ENCODE peak calls at places on chromosomes 1 and 21, in four cellular contexts. Q is neural progenitor cell, K is fibroblast of lung, B is astrocyte. J is an unnamed sample.

GRCh38 chr21:22174746-22175145 is 1176.5 kb downstream of the NCAM2 start:
- DNase-seq in Q (no peak), K (no peak), B (no peak), J (no peak)

GRCh38 chr1:156281281-156282142 is 1.1 kb downstream of the SMG5 start:
- DNase-seq in Q (peak; percentile 30), K (peak; percentile 31), B (peak; percentile 34), J (peak; percentile 91)

GRCh38 chr1:213820362-213821149 is 167.2 kb upstream of the PROX1 start:
- DNase-seq in Q (no peak), K (no peak), B (no peak), J (no peak)

GRCh38 chr1:175208773-175209492 is 16.4 kb upstream of the KIAA0040 start:
- DNase-seq in Q (no peak), K (no peak), B (no peak), J (no peak)

GRCh38 chr1:6408023-6408422 is 11.7 kb downstream of the HES2 start:
- DNase-seq in Q (no peak), K (no peak), B (no peak), J (no peak)

GRCh38 chr1:8374356-8374755 is 56.4 kb downstream of the SLC45A1 start:
- DNase-seq in Q (no peak), K (peak; percentile 45), B (no peak), J (no peak)

GRCh38 chr1:231841616-231842344 is 215.2 kb downstream of the DISC1 start:
- DNase-seq in Q (no peak), K (peak; percentile 75), B (peak; percentile 33), J (peak; percentile 84)

GRCh38 chr1:54499097-54500029 is 48.7 kb upstream of the ACOT11 start:
- DNase-seq in Q (peak; percentile 77), K (peak; percentile 33), B (no peak), J (peak; percentile 78)

GRCh38 chr1:221444346-221444745 is 297.5 kb downstream of the DUSP10 start:
- DNase-seq in Q (no peak), K (peak; percentile 34), B (peak; percentile 25), J (no peak)

GRCh38 chr1:17121881-17122280 is 2.6 kb upstream of the PADI2 start:
- DNase-seq in Q (no peak), K (no peak), B (peak; percentile 25), J (peak; percentile 52)

GRCh38 chr21:15210235-15210678 is 145.5 kb upstream of the NRIP1 start:
- DNase-seq in Q (peak; percentile 13), K (peak; percentile 82), B (no peak), J (peak; percentile 66)

GRCh38 chr21:36981049-36981391 is 14.6 kb upstream of the HLCS start:
- DNase-seq in Q (no peak), K (no peak), B (no peak), J (no peak)

GRCh38 chr1:197917813-197918646 is 858 bp downstream of the LHX9 start:
- DNase-seq in Q (peak; percentile 64), K (no peak), B (no peak), J (peak; percentile 56)

GRCh38 chr1:175174702-175175102 is 17.9 kb downstream of the KIAA0040 start:
- DNase-seq in Q (no peak), K (no peak), B (no peak), J (no peak)

GRCh38 chr1:15180189-15180588 is 26.6 kb downstream of the TMEM51 start:
- DNase-seq in Q (no peak), K (no peak), B (no peak), J (no peak)

GRCh38 chr1:117708323-117709288 is 102.8 kb downstream of the TENT5C start:
- DNase-seq in Q (peak; percentile 56), K (no peak), B (no peak), J (no peak)

GRCh38 chr1:160542303-160542945 is 19.4 kb upstream of the SLAMF6 start:
- DNase-seq in Q (no peak), K (no peak), B (no peak), J (no peak)

GRCh38 chr1:173824315-173825081 is at the start of the genes CENPL and DARS2:
- DNase-seq in Q (peak; percentile 97), K (peak; percentile 99), B (peak; percentile 97), J (peak; percentile 100)

GRCh38 chr1:10594481-10595050 is 119.8 kb downstream of the PEX14 start:
- DNase-seq in Q (no peak), K (no peak), B (no peak), J (no peak)

GRCh38 chr1:47993881-47994625 is 3.1 kb downstream of the TRABD2B start:
- DNase-seq in Q (no peak), K (no peak), B (no peak), J (no peak)

GRCh38 chr1:234743866-234744581 is 134.0 kb upstream of the IRF2BP2 start:
- DNase-seq in Q (peak; percentile 90), K (peak; percentile 26), B (peak; percentile 76), J (peak; percentile 35)

GRCh38 chr1:20555025-20555757 is 2.8 kb downstream of the FAM43B start:
- DNase-seq in Q (no peak), K (no peak), B (peak; percentile 18), J (peak; percentile 70)

GRCh38 chr1:115158181-115158580 is 68.9 kb upstream of the TSPAN2 start:
- DNase-seq in Q (no peak), K (peak; percentile 80), B (peak; percentile 58), J (peak; percentile 93)

GRCh38 chr1:212581034-212581433 is 27.5 kb upstream of the ATF3 start:
- DNase-seq in Q (no peak), K (no peak), B (no peak), J (no peak)

GRCh38 chr1:205375816-205376545 is 19.3 kb upstream of the KLHDC8A start:
- DNase-seq in Q (peak; percentile 79), K (peak; percentile 57), B (no peak), J (peak; percentile 88)

GRCh38 chr1:115450641-115451040 is 112.6 kb upstream of the NGF start:
- DNase-seq in Q (no peak), K (no peak), B (no peak), J (no peak)

GRCh38 chr1:172484252-172484651 is 40.4 kb upstream of the PIGC start:
- DNase-seq in Q (no peak), K (no peak), B (no peak), J (no peak)

GRCh38 chr1:162732566-162733335 is 57.8 kb upstream of the HSD17B7 start:
- DNase-seq in Q (no peak), K (peak; percentile 63), B (no peak), J (no peak)

GRCh38 chr1:89310505-89310904 is 37.8 kb upstream of the GBP5 start:
- DNase-seq in Q (no peak), K (peak; percentile 21), B (no peak), J (peak; percentile 55)

GRCh38 chr1:94668528-94668927 is 127.0 kb upstream of the F3 start:
- DNase-seq in Q (no peak), K (no peak), B (no peak), J (no peak)

GRCh38 chr1:240169188-240169587 is 77.5 kb downstream of the FMN2 start:
- DNase-seq in Q (peak; percentile 13), K (peak; percentile 28), B (no peak), J (peak; percentile 60)

GRCh38 chr1:59971464-59971911 is 44.9 kb upstream of the CYP2J2 start:
- DNase-seq in Q (peak; percentile 82), K (peak; percentile 69), B (no peak), J (peak; percentile 79)

GRCh38 chr1:39898648-39899603 is 2.8 kb downstream of the MYCL start:
- DNase-seq in Q (peak; percentile 94), K (peak; percentile 66), B (peak; percentile 74), J (peak; percentile 27)

GRCh38 chr1:227557962-227558806 is 5.2 kb upstream of the ZNF678 start:
- DNase-seq in Q (no peak), K (no peak), B (no peak), J (no peak)

GRCh38 chr1:227559499-227559898 is 3.9 kb upstream of the ZNF678 start:
- DNase-seq in Q (no peak), K (no peak), B (no peak), J (no peak)

GRCh38 chr1:227559926-227560325 is 3.4 kb upstream of the ZNF678 start:
- DNase-seq in Q (no peak), K (no peak), B (no peak), J (no peak)

GRCh38 chr1:227560393-227560792 is 3.0 kb upstream of the ZNF678 start:
- DNase-seq in Q (no peak), K (no peak), B (no peak), J (no peak)

GRCh38 chr1:227558807-227559186 is 4.6 kb upstream of the ZNF678 start:
- DNase-seq in Q (no peak), K (no peak), B (no peak), J (no peak)
- TF ChIP-seq EZH2 in Q (no peak), K (no peak), B (no peak), J (no peak)

GRCh38 chr1:183070923-183071618 is 47.9 kb downstream of the LAMC1 start:
- DNase-seq in Q (no peak), K (peak; percentile 83), B (peak; percentile 98), J (peak; percentile 87)
- H3K27ac ChIP-seq in Q (no peak overlapping the region), K (no peak overlapping the region), B (peak overlapping the region; percentile 81), J (peak overlapping the region; percentile 77)

GRCh38 chr1:68225781-68226180 is 6.5 kb downstream of the WLS start:
- DNase-seq in Q (no peak), K (peak; percentile 24), B (peak; percentile 31), J (peak; percentile 48)

GRCh38 chr1:68230901-68231626 is 1.3 kb downstream of the WLS start:
- DNase-seq in Q (peak; percentile 15), K (no peak), B (no peak), J (peak; percentile 63)

GRCh38 chr1:68229927-68230812 is 2.2 kb downstream of the WLS start:
- DNase-seq in Q (peak; percentile 68), K (peak; percentile 62), B (peak; percentile 52), J (peak; percentile 47)

GRCh38 chr1:68228833-68229232 is 3.5 kb downstream of the WLS start:
- DNase-seq in Q (peak; percentile 19), K (peak; percentile 81), B (no peak), J (peak; percentile 56)

GRCh38 chr1:68227598-68227997 is 4.7 kb downstream of the WLS start:
- DNase-seq in Q (no peak), K (no peak), B (no peak), J (no peak)
- TF ChIP-seq EZH2 in Q (no peak), K (no peak), B (no peak), J (no peak)

GRCh38 chr1:50393522-50394120 is 29.6 kb downstream of the DMRTA2 start:
- DNase-seq in Q (no peak), K (no peak), B (no peak), J (no peak)
- H3K27ac ChIP-seq in Q (no peak overlapping the region), K (no peak overlapping the region), B (no peak overlapping the region), J (no peak overlapping the region)

J was measured in GM23248.